ENCODE peak calls at places on chromosomes 12 and 14, in six cellular contexts. One of them, this sample, is unnamed.

GRCh38 chr12:26810330-26810729 is 22.7 kb downstream of the ITPR2 start:
- DNase-seq in right lobe of liver: no peak
- DNase-seq in suprapubic skin: no peak
- DNase-seq in lower leg skin: no peak
- DNase-seq in heart left ventricle: peak; percentile 61
- DNase-seq in esophagus muscularis mucosa: no peak
- DNase-seq in this sample: no peak

GRCh38 chr12:47808574-47809380 is 10.9 kb downstream of the HDAC7 start:
- DNase-seq in suprapubic skin: peak; percentile 61
- DNase-seq in right lobe of liver: no peak
- DNase-seq in lower leg skin: no peak
- DNase-seq in heart left ventricle: no peak
- DNase-seq in esophagus muscularis mucosa: no peak
- DNase-seq in this sample: peak; percentile 75

GRCh38 chr14:24362241-24362960 is 5.6 kb upstream of the NFATC4 start:
- DNase-seq in esophagus muscularis mucosa: no peak
- DNase-seq in lower leg skin: no peak
- DNase-seq in right lobe of liver: no peak
- DNase-seq in heart left ventricle: no peak
- DNase-seq in suprapubic skin: no peak
- DNase-seq in this sample: no peak

GRCh38 chr12:49828143-49829091 is at the start of gene NCKAP5L:
- DNase-seq in lower leg skin: peak; percentile 99
- DNase-seq in heart left ventricle: peak; percentile 98
- DNase-seq in right lobe of liver: peak; percentile 97
- DNase-seq in esophagus muscularis mucosa: peak; percentile 99
- DNase-seq in suprapubic skin: peak; percentile 97
- DNase-seq in this sample: peak; percentile 89

GRCh38 chr12:11568762-11569478 is 80.6 kb upstream of the ETV6 start:
- DNase-seq in lower leg skin: no peak
- DNase-seq in suprapubic skin: no peak
- DNase-seq in esophagus muscularis mucosa: no peak
- DNase-seq in right lobe of liver: no peak
- DNase-seq in heart left ventricle: no peak
- DNase-seq in this sample: no peak

GRCh38 chr12:18595406-18595805 is 142.4 kb downstream of the PLCZ1 start:
- DNase-seq in suprapubic skin: no peak
- DNase-seq in right lobe of liver: no peak
- DNase-seq in heart left ventricle: no peak
- DNase-seq in lower leg skin: no peak
- DNase-seq in esophagus muscularis mucosa: no peak
- DNase-seq in this sample: no peak

GRCh38 chr12:53451661-53452158 is at the start of gene PCBP2:
- DNase-seq in heart left ventricle: peak; percentile 99
- DNase-seq in esophagus muscularis mucosa: peak; percentile 99
- DNase-seq in suprapubic skin: peak; percentile 98
- DNase-seq in lower leg skin: peak; percentile 99
- DNase-seq in right lobe of liver: peak; percentile 99
- DNase-seq in this sample: peak; percentile 86

GRCh38 chr14:68260121-68260520 is 440.5 kb downstream of the RAD51B start:
- DNase-seq in heart left ventricle: no peak
- DNase-seq in lower leg skin: no peak
- DNase-seq in suprapubic skin: no peak
- DNase-seq in right lobe of liver: no peak
- DNase-seq in esophagus muscularis mucosa: no peak
- DNase-seq in this sample: no peak

GRCh38 chr14:105064721-105065143 is 498 bp downstream of the GPR132 start:
- DNase-seq in lower leg skin: no peak
- DNase-seq in esophagus muscularis mucosa: no peak
- DNase-seq in suprapubic skin: peak; percentile 65
- DNase-seq in right lobe of liver: peak; percentile 60
- DNase-seq in heart left ventricle: no peak
- DNase-seq in this sample: peak; percentile 71

GRCh38 chr14:76644875-76645518 is 116.3 kb upstream of the VASH1 start:
- DNase-seq in suprapubic skin: no peak
- DNase-seq in heart left ventricle: no peak
- DNase-seq in right lobe of liver: no peak
- DNase-seq in esophagus muscularis mucosa: no peak
- DNase-seq in lower leg skin: peak; percentile 76
- DNase-seq in this sample: peak; percentile 34

GRCh38 chr14:80100681-80101080 is 110.6 kb downstream of the DIO2 start:
- DNase-seq in esophagus muscularis mucosa: no peak
- DNase-seq in heart left ventricle: no peak
- DNase-seq in lower leg skin: no peak
- DNase-seq in suprapubic skin: no peak
- DNase-seq in right lobe of liver: peak; percentile 58
- DNase-seq in this sample: no peak

GRCh38 chr14:84340938-84341337 is 1189.0 kb upstream of the FLRT2 start:
- DNase-seq in esophagus muscularis mucosa: no peak
- DNase-seq in right lobe of liver: no peak
- DNase-seq in lower leg skin: no peak
- DNase-seq in heart left ventricle: no peak
- DNase-seq in suprapubic skin: no peak
- DNase-seq in this sample: no peak

GRCh38 chr14:98961191-98961590 is 310.8 kb downstream of the BCL11B start:
- DNase-seq in heart left ventricle: no peak
- DNase-seq in esophagus muscularis mucosa: peak; percentile 68
- DNase-seq in right lobe of liver: no peak
- DNase-seq in lower leg skin: peak; percentile 49
- DNase-seq in suprapubic skin: no peak
- DNase-seq in this sample: no peak

DNA sequence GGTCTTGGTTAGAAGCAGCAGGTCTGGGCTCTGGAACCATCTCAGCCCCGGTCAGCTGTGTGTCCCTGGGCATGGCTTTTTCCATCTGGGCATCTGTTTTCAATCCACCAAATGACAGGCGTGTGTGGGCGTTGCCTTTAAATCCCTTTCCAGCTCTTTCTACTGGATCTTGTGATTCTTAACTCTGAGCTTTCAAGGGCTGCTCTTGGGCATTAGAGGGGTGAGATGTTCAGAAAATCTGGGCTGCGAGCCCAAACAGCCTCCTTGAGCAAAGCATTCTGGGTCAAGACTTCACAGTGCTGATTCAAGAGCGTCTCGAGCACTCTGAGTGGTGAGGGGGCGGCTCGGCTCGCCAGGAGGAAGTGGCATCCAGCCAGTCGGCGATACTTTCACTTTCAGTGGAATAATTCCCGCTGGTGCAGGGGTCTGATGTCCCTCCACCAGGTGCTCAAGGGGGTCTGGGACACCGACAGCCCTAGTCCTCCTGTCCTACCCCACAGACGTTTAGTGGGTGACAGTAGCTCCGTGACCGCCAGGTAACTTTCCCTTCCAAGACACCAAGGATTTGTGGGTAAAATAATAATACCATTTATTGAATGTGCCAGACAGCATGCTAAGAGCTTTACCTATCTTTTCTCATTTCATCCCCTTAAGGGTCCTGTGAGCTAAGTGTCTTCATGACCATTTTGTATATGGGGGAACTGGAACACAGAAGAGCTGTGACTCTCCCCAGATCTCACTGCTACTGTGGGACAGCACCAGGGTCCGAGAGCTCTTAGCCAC is 114.0 kb downstream of the PLXNC1 start:
- DNase-seq in heart left ventricle: peak; percentile 86
- DNase-seq in esophagus muscularis mucosa: peak; percentile 96
- DNase-seq in right lobe of liver: peak; percentile 63
- DNase-seq in suprapubic skin: peak; percentile 89
- DNase-seq in lower leg skin: peak; percentile 94
- DNase-seq in this sample: peak; percentile 43
- TF ChIP-seq POLR2A in heart left ventricle: no peak
- TF ChIP-seq POLR2A in esophagus muscularis mucosa: no peak
- TF ChIP-seq POLR2A in right lobe of liver: no peak
- TF ChIP-seq POLR2A in suprapubic skin: no peak
- TF ChIP-seq POLR2A in lower leg skin: no peak
- TF ChIP-seq POLR2A in this sample: no peak

GRCh38 chr12:111776836-111777344 is 10.2 kb downstream of the ALDH2 start:
- DNase-seq in heart left ventricle: no peak
- DNase-seq in right lobe of liver: no peak
- DNase-seq in suprapubic skin: no peak
- DNase-seq in lower leg skin: no peak
- DNase-seq in esophagus muscularis mucosa: no peak
- DNase-seq in this sample: no peak

GRCh38 chr12:111777345-111778045 is 10.8 kb downstream of the ALDH2 start:
- DNase-seq in esophagus muscularis mucosa: no peak
- DNase-seq in right lobe of liver: peak; percentile 90
- DNase-seq in heart left ventricle: no peak
- DNase-seq in suprapubic skin: no peak
- DNase-seq in lower leg skin: no peak
- DNase-seq in this sample: no peak

GRCh38 chr12:111780166-111780565 is 13.4 kb downstream of the ALDH2 start:
- DNase-seq in right lobe of liver: no peak
- DNase-seq in lower leg skin: no peak
- DNase-seq in heart left ventricle: no peak
- DNase-seq in suprapubic skin: no peak
- DNase-seq in esophagus muscularis mucosa: no peak
- DNase-seq in this sample: no peak

GRCh38 chr12:111773801-111774551 is 7.2 kb downstream of the ALDH2 start:
- DNase-seq in heart left ventricle: peak; percentile 71
- DNase-seq in lower leg skin: peak; percentile 96
- DNase-seq in right lobe of liver: peak; percentile 90
- DNase-seq in esophagus muscularis mucosa: peak; percentile 94
- DNase-seq in suprapubic skin: peak; percentile 93
- DNase-seq in this sample: no peak

DNA sequence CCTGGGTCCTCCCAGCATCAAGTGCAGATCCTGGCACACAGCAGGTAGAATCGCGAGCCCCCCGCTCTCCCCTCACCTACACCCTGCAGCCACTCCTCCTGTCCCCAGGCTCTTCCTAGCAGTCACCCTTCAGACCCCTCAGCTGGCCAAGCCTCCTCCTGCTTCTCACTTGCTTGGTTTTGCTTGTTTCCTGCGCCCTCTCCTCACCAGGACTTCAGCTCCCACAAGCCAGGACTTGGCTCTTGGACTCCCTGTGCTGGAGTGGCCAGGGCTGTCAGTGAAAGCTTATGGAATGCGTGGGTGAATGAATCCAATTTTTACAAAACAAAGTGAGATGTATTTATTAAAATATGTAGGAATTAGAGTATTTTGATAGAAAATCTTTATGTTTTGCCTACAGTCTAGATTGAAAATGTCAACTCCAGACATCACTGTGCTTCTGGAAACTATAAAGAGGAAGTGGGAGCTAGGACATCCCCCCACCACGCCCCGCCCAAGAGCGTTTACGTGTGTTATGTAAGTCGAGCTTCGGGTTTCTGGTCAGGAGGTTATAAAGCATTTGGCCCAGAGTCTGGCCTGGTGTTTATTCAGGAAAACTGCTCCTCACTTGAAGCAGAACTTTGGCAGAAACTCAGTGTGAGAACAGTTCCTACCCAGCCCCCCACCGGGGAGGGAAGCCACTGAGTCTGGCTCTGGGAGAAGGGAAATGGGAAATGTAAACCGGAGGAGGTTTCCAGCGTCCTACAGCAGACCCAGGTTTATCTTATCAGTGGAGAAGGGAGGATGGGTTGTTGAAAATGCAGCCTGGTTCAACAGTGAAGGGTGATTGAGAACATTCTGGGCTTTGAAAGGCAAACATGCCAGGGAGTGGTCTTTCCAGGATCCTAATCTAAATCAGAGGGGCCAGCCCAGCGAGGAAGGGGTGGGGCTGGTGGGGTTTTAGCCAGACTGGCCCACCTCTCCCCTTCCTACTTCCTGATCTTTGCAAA is 8.8 kb downstream of the ALDH2 start:
- DNase-seq in esophagus muscularis mucosa: peak; percentile 97
- DNase-seq in right lobe of liver: peak; percentile 95
- DNase-seq in lower leg skin: peak; percentile 95
- DNase-seq in heart left ventricle: peak; percentile 88
- DNase-seq in suprapubic skin: peak; percentile 83
- DNase-seq in this sample: no peak
- TF ChIP-seq POLR2A in esophagus muscularis mucosa: no peak
- TF ChIP-seq POLR2A in right lobe of liver: peak; percentile 71
- TF ChIP-seq POLR2A in lower leg skin: no peak
- TF ChIP-seq POLR2A in heart left ventricle: no peak
- TF ChIP-seq POLR2A in suprapubic skin: peak; percentile 46
- TF ChIP-seq POLR2A in this sample: no peak

GRCh38 chr12:101257357-101257756 is 22.5 kb upstream of the UTP20 start:
- DNase-seq in suprapubic skin: no peak
- DNase-seq in right lobe of liver: no peak
- DNase-seq in lower leg skin: no peak
- DNase-seq in heart left ventricle: no peak
- DNase-seq in esophagus muscularis mucosa: peak; percentile 88
- DNase-seq in this sample: no peak
- TF ChIP-seq POLR2A in suprapubic skin: no peak
- TF ChIP-seq POLR2A in right lobe of liver: no peak
- TF ChIP-seq POLR2A in lower leg skin: no peak
- TF ChIP-seq POLR2A in heart left ventricle: no peak
- TF ChIP-seq POLR2A in esophagus muscularis mucosa: no peak
- TF ChIP-seq POLR2A in this sample: no peak

DNA sequence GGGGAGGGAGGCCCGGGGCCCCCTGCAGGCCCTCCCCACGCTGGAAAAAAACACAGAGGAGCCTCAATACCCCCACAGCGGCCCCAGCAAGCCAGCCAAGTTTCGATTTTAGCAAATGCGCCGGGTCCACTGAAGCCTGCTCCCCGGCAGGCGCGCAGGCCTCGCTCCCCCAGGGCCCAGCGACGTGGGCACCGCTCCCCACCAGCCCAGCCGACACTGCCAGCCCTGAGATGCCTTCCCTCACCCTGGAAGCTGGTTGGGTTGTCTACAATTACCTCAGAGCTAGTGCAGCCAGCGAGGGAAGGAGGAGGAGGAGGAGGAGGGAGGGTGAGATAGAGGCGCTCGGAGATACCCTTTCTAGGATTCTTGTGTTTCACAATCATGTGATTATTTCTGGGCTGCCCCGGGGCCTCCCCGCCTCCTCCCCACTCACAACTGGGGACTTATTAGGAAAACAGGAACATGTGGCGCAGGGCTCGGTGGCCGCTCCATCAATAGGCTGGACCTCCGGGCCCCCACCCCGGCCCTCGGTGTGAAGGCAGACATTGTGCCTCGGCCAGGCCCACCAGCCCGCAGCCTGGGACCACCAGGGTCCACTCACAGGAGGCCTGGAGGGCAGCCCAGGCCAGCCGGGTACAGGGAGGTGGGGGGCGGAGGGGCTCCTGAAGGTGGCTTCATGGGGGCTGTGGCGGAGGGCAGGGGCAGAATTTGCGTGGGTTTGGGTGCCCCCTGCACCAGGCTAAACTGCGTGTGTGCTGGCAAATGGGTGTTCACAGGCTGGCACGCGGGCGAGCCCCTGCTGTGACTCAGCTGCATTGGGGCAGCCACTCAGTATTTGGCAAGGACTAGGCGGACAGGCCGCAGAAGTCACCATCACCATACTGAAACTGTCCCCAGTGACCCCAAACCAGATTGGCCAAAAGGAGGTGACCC is 109.9 kb downstream of the NCOR2 start:
- DNase-seq in right lobe of liver: no peak
- DNase-seq in heart left ventricle: peak; percentile 77
- DNase-seq in lower leg skin: peak; percentile 97
- DNase-seq in suprapubic skin: peak; percentile 91
- DNase-seq in esophagus muscularis mucosa: peak; percentile 96
- DNase-seq in this sample: no peak
- TF ChIP-seq POLR2A in right lobe of liver: no peak
- TF ChIP-seq POLR2A in heart left ventricle: no peak
- TF ChIP-seq POLR2A in lower leg skin: no peak
- TF ChIP-seq POLR2A in suprapubic skin: no peak
- TF ChIP-seq POLR2A in esophagus muscularis mucosa: no peak
- TF ChIP-seq POLR2A in this sample: no peak

This sample was measured in H54.